ENCODE peak calls at places on chromosome 5, in eight cellular contexts. L is M059J; Y is neuronal stem cell; H is iris pigment epithelial cell; R is midbrain; C is NCI-H510A; Z is ACHN; J is stimulated activated CD4-positive, alpha-beta T cell treated with anti-CD3 and anti-CD28 coated beads, Interleukin-2, amount 100 ng/mL, for 48 hours. X is an unnamed sample.

GRCh38 chr5:23977996-23978395 is 470.6 kb downstream of the PRDM9 start:
- DNase-seq in L (no peak), Y (no peak), H (no peak), R (no peak), C (no peak), Z (peak), J (peak), X (no peak)

GRCh38 chr5:98307811-98308210 is 465.7 kb upstream of the RGMB start:
- DNase-seq in L (peak), Y (no peak), H (peak), R (no peak), C (no peak), Z (no peak), J (no peak), X (no peak)

GRCh38 chr5:143886621-143887301 is 74.8 kb downstream of the HMHB1 start:
- DNase-seq in L (peak), Y (no peak), H (no peak), R (peak), C (no peak), Z (no peak), J (no peak), X (no peak)

GRCh38 chr5:4230905-4231561 is 635.4 kb downstream of the IRX1 start:
- DNase-seq in L (no peak), Y (peak), H (no peak), R (peak), C (no peak), Z (no peak), J (no peak), X (no peak)

GRCh38 chr5:100188339-100188738 is 346.8 kb upstream of the FAM174A start:
- DNase-seq in L (no peak), Y (no peak), H (no peak), R (no peak), C (no peak), Z (no peak), J (no peak), X (no peak)

GRCh38 chr5:147065071-147065470 is 169.8 kb upstream of the STK32A start:
- DNase-seq in L (no peak), Y (no peak), H (no peak), R (no peak), C (no peak), Z (no peak), J (no peak), X (no peak)

GRCh38 chr5:172288465-172288864 is 4.9 kb upstream of the UBTD2 start:
- DNase-seq in L (no peak), Y (no peak), H (no peak), R (no peak), C (no peak), Z (no peak), J (no peak), X (no peak)

GRCh38 chr5:10034008-10034407 is 215.7 kb downstream of the ATPSCKMT start:
- DNase-seq in L (no peak), Y (no peak), H (no peak), R (no peak), C (peak), Z (no peak), J (no peak), X (no peak)

GRCh38 chr5:130616161-130616560 is 548.9 kb downstream of the HINT1 start:
- DNase-seq in L (no peak), Y (no peak), H (peak), R (no peak), C (no peak), Z (no peak), J (no peak), X (no peak)

GRCh38 chr5:179762781-179763176 is 30.2 kb downstream of the MAML1 start:
- DNase-seq in L (peak), Y (no peak), H (peak), R (no peak), C (no peak), Z (no peak), J (no peak), X (no peak)

GRCh38 chr5:176660860-176661641 is 13.8 kb downstream of the TSPAN17 start:
- DNase-seq in L (peak), Y (peak), H (peak), R (peak), C (no peak), Z (peak), J (peak), X (no peak)

GRCh38 chr5:169873642-169874041 is 106.7 kb downstream of the INSYN2B start:
- DNase-seq in L (no peak), Y (no peak), H (peak), R (peak), C (no peak), Z (no peak), J (no peak), X (peak)

GRCh38 chr5:58135571-58136335 is 324.1 kb downstream of the PLK2 start:
- DNase-seq in L (peak), Y (no peak), H (peak), R (no peak), C (no peak), Z (no peak), J (no peak), X (no peak)

GRCh38 chr5:134851307-134851923 is 5.6 kb downstream of the C5orf24 start:
- DNase-seq in L (peak), Y (no peak), H (peak), R (peak), C (no peak), Z (peak), J (no peak), X (no peak)

GRCh38 chr5:20832204-20833080 is 844.4 kb upstream of the CDH18 start:
- DNase-seq in L (no peak), Y (no peak), H (no peak), R (no peak), C (no peak), Z (no peak), J (no peak), X (no peak)

GRCh38 chr5:123035320-123035949 is 1.1 kb downstream of the PPIC start:
- DNase-seq in L (no peak), Y (peak), H (peak), R (peak), C (peak), Z (peak), J (no peak), X (no peak)

GRCh38 chr5:175800656-175801081 is 70.7 kb upstream of the CPLX2 start:
- DNase-seq in L (peak), Y (no peak), H (peak), R (no peak), C (no peak), Z (peak), J (no peak), X (no peak)

GRCh38 chr5:31825775-31826068 is 186.8 kb downstream of the PDZD2 start:
- DNase-seq in L (no peak), Y (no peak), H (no peak), R (no peak), C (no peak), Z (no peak), J (no peak), X (no peak)

GRCh38 chr5:166123698-166124097 is 2167.7 kb upstream of the WWC1 start:
- DNase-seq in L (no peak), Y (no peak), H (no peak), R (no peak), C (no peak), Z (no peak), J (no peak), X (no peak)

GRCh38 chr5:168793844-168794837 is 215.0 kb upstream of the PANK3 start:
- DNase-seq in L (peak), Y (no peak), H (peak), R (no peak), C (no peak), Z (no peak), J (no peak), X (no peak)

GRCh38 chr5:157744055-157745011 is 821 bp downstream of the LSM11 start:
- DNase-seq in L (no peak), Y (no peak), H (no peak), R (no peak), C (no peak), Z (peak), J (no peak), X (no peak)

GRCh38 chr5:157444224-157444623 is 15.8 kb upstream of the NIPAL4 start:
- DNase-seq in L (no peak), Y (no peak), H (no peak), R (no peak), C (no peak), Z (no peak), J (no peak), X (no peak)

GRCh38 chr5:36209664-36210063 is 32.1 kb downstream of the NADK2 start:
- DNase-seq in L (no peak), Y (no peak), H (peak), R (no peak), C (no peak), Z (no peak), J (no peak), X (no peak)

GRCh38 chr5:171713152-171713551 is 72.5 kb upstream of the SMIM23 start:
- DNase-seq in L (no peak), Y (no peak), H (no peak), R (no peak), C (no peak), Z (no peak), J (no peak), X (no peak)

GRCh38 chr5:174535691-174536090 is 188.7 kb upstream of the MSX2 start:
- DNase-seq in L (peak), Y (peak), H (peak), R (no peak), C (no peak), Z (no peak), J (no peak), X (no peak)

GRCh38 chr5:149143470-149143869 is 2.2 kb downstream of the ABLIM3 start:
- DNase-seq in L (peak), Y (no peak), H (peak), R (no peak), C (no peak), Z (no peak), J (no peak), X (no peak)

GRCh38 chr5:86968311-86968753 is 299.4 kb upstream of the RASA1 start:
- DNase-seq in L (peak), Y (peak), H (peak), R (peak), C (no peak), Z (peak), J (no peak), X (peak)

GRCh38 chr5:115857621-115858349 is 16.1 kb downstream of the AP3S1 start:
- DNase-seq in L (peak), Y (no peak), H (peak), R (no peak), C (no peak), Z (no peak), J (no peak), X (peak)

GRCh38 chr5:67233075-67233474 is 36.5 kb upstream of the CD180 start:
- DNase-seq in L (peak), Y (no peak), H (peak), R (no peak), C (no peak), Z (no peak), J (no peak), X (no peak)

X was measured in brain pericyte.